ENCODE peak calls at places on chromosomes 16 and 17, in nine cellular contexts. One of them, this sample, is unnamed.

GRCh38 chr16:81261049-81261648 is 22.7 kb downstream of the BCO1 start:
- DNase-seq in body of pancreas: no peak
- DNase-seq in cardiac muscle cell: peak
- DNase-seq in mammary epithelial cell: no peak
- DNase-seq in IMR-90: no peak
- DNase-seq in foreskin fibroblast: peak
- DNase-seq in fibroblast of lung: no peak
- DNase-seq in uterus: no peak
- DNase-seq in tibial nerve: no peak
- DNase-seq in this sample: peak

GRCh38 chr17:82246040-82246364 is 17.2 kb downstream of the SLC16A3 start:
- DNase-seq in body of pancreas: no peak
- DNase-seq in cardiac muscle cell: no peak
- DNase-seq in mammary epithelial cell: no peak
- DNase-seq in IMR-90: no peak
- DNase-seq in foreskin fibroblast: no peak
- DNase-seq in fibroblast of lung: no peak
- DNase-seq in uterus: no peak
- DNase-seq in tibial nerve: no peak
- DNase-seq in this sample: no peak

GRCh38 chr17:34669511-34669910 is 90.1 kb downstream of the TMEM132E start:
- DNase-seq in body of pancreas: no peak
- DNase-seq in cardiac muscle cell: no peak
- DNase-seq in mammary epithelial cell: no peak
- DNase-seq in IMR-90: no peak
- DNase-seq in foreskin fibroblast: no peak
- DNase-seq in fibroblast of lung: no peak
- DNase-seq in uterus: no peak
- DNase-seq in tibial nerve: no peak
- DNase-seq in this sample: no peak

GRCh38 chr17:62572488-62573469 is 54.7 kb upstream of the MRC2 start:
- DNase-seq in body of pancreas: no peak
- DNase-seq in cardiac muscle cell: peak
- DNase-seq in mammary epithelial cell: no peak
- DNase-seq in IMR-90: peak
- DNase-seq in foreskin fibroblast: peak
- DNase-seq in fibroblast of lung: peak
- DNase-seq in uterus: no peak
- DNase-seq in tibial nerve: no peak
- DNase-seq in this sample: no peak

GRCh38 chr16:21950782-21951521 is 2.2 kb upstream of the UQCRC2 start:
- DNase-seq in body of pancreas: peak
- DNase-seq in cardiac muscle cell: peak
- DNase-seq in mammary epithelial cell: peak
- DNase-seq in IMR-90: peak
- DNase-seq in foreskin fibroblast: peak
- DNase-seq in fibroblast of lung: peak
- DNase-seq in uterus: no peak
- DNase-seq in tibial nerve: no peak
- DNase-seq in this sample: peak

GRCh38 chr17:59851431-59852375 is 41.0 kb downstream of the TUBD1 start:
- DNase-seq in body of pancreas: peak
- DNase-seq in cardiac muscle cell: peak
- DNase-seq in mammary epithelial cell: peak
- DNase-seq in IMR-90: peak
- DNase-seq in foreskin fibroblast: peak
- DNase-seq in fibroblast of lung: peak
- DNase-seq in uterus: peak
- DNase-seq in tibial nerve: no peak
- DNase-seq in this sample: peak

GRCh38 chr17:45060382-45060823 is 714 bp upstream of the NMT1 start:
- DNase-seq in body of pancreas: no peak
- DNase-seq in cardiac muscle cell: no peak
- DNase-seq in mammary epithelial cell: no peak
- DNase-seq in IMR-90: no peak
- DNase-seq in foreskin fibroblast: no peak
- DNase-seq in fibroblast of lung: no peak
- DNase-seq in uterus: no peak
- DNase-seq in tibial nerve: no peak
- DNase-seq in this sample: no peak

GRCh38 chr17:72121164-72122001 is 563 bp downstream of the SOX9 start:
- DNase-seq in body of pancreas: peak
- DNase-seq in cardiac muscle cell: peak
- DNase-seq in mammary epithelial cell: peak
- DNase-seq in IMR-90: peak
- DNase-seq in foreskin fibroblast: peak
- DNase-seq in fibroblast of lung: peak
- DNase-seq in uterus: no peak
- DNase-seq in tibial nerve: no peak
- DNase-seq in this sample: peak

GRCh38 chr17:38747385-38748328 is 479 bp downstream of the PCGF2 start:
- DNase-seq in body of pancreas: peak
- DNase-seq in cardiac muscle cell: peak
- DNase-seq in mammary epithelial cell: peak
- DNase-seq in IMR-90: no peak
- DNase-seq in foreskin fibroblast: peak
- DNase-seq in fibroblast of lung: no peak
- DNase-seq in uterus: peak
- DNase-seq in tibial nerve: no peak
- DNase-seq in this sample: no peak

GRCh38 chr17:82235775-82236141 is 6.9 kb downstream of the SLC16A3 start:
- DNase-seq in body of pancreas: no peak
- DNase-seq in cardiac muscle cell: no peak
- DNase-seq in mammary epithelial cell: peak
- DNase-seq in IMR-90: no peak
- DNase-seq in foreskin fibroblast: no peak
- DNase-seq in fibroblast of lung: peak
- DNase-seq in uterus: no peak
- DNase-seq in tibial nerve: no peak
- DNase-seq in this sample: no peak

GRCh38 chr17:76268015-76268749 is 3.0 kb downstream of the UBALD2 start:
- DNase-seq in body of pancreas: peak
- DNase-seq in cardiac muscle cell: peak
- DNase-seq in mammary epithelial cell: peak
- DNase-seq in IMR-90: peak
- DNase-seq in foreskin fibroblast: peak
- DNase-seq in fibroblast of lung: peak
- DNase-seq in uterus: peak
- DNase-seq in tibial nerve: peak
- DNase-seq in this sample: peak

GRCh38 chr16:25171390-25171789 is 45.4 kb upstream of the AQP8 start:
- DNase-seq in body of pancreas: peak
- DNase-seq in cardiac muscle cell: no peak
- DNase-seq in mammary epithelial cell: no peak
- DNase-seq in IMR-90: no peak
- DNase-seq in foreskin fibroblast: no peak
- DNase-seq in fibroblast of lung: no peak
- DNase-seq in uterus: no peak
- DNase-seq in tibial nerve: no peak
- DNase-seq in this sample: no peak

GRCh38 chr16:11045846-11046245 is 101.5 kb downstream of the CLEC16A start:
- DNase-seq in body of pancreas: no peak
- DNase-seq in cardiac muscle cell: peak
- DNase-seq in mammary epithelial cell: no peak
- DNase-seq in IMR-90: peak
- DNase-seq in foreskin fibroblast: peak
- DNase-seq in fibroblast of lung: peak
- DNase-seq in uterus: no peak
- DNase-seq in tibial nerve: no peak
- DNase-seq in this sample: no peak

GRCh38 chr17:77541995-77542394 is 401.2 kb downstream of the SEC14L1 start:
- DNase-seq in body of pancreas: no peak
- DNase-seq in cardiac muscle cell: peak
- DNase-seq in mammary epithelial cell: no peak
- DNase-seq in IMR-90: no peak
- DNase-seq in foreskin fibroblast: no peak
- DNase-seq in fibroblast of lung: no peak
- DNase-seq in uterus: no peak
- DNase-seq in tibial nerve: no peak
- DNase-seq in this sample: no peak

GRCh38 chr16:86590501-86591144 is 12.3 kb downstream of the FOXL1 start:
- DNase-seq in body of pancreas: no peak
- DNase-seq in cardiac muscle cell: peak
- DNase-seq in mammary epithelial cell: peak
- DNase-seq in IMR-90: peak
- DNase-seq in foreskin fibroblast: peak
- DNase-seq in fibroblast of lung: peak
- DNase-seq in uterus: no peak
- DNase-seq in tibial nerve: no peak
- DNase-seq in this sample: peak

GRCh38 chr17:74459622-74460021 is 6.8 kb upstream of the CD300A start:
- DNase-seq in body of pancreas: no peak
- DNase-seq in cardiac muscle cell: no peak
- DNase-seq in mammary epithelial cell: no peak
- DNase-seq in IMR-90: no peak
- DNase-seq in foreskin fibroblast: no peak
- DNase-seq in fibroblast of lung: no peak
- DNase-seq in uterus: no peak
- DNase-seq in tibial nerve: no peak
- DNase-seq in this sample: no peak

GRCh38 chr17:1592751-1593629 is 30.4 kb upstream of the PITPNA start:
- DNase-seq in body of pancreas: no peak
- DNase-seq in cardiac muscle cell: no peak
- DNase-seq in mammary epithelial cell: no peak
- DNase-seq in IMR-90: no peak
- DNase-seq in foreskin fibroblast: no peak
- DNase-seq in fibroblast of lung: no peak
- DNase-seq in uterus: no peak
- DNase-seq in tibial nerve: no peak
- DNase-seq in this sample: no peak

GRCh38 chr16:12904041-12904671 is 2.8 kb downstream of the SHISA9 start:
- DNase-seq in body of pancreas: no peak
- DNase-seq in cardiac muscle cell: no peak
- DNase-seq in mammary epithelial cell: no peak
- DNase-seq in IMR-90: no peak
- DNase-seq in foreskin fibroblast: no peak
- DNase-seq in fibroblast of lung: no peak
- DNase-seq in uterus: no peak
- DNase-seq in tibial nerve: no peak
- DNase-seq in this sample: no peak

DNA sequence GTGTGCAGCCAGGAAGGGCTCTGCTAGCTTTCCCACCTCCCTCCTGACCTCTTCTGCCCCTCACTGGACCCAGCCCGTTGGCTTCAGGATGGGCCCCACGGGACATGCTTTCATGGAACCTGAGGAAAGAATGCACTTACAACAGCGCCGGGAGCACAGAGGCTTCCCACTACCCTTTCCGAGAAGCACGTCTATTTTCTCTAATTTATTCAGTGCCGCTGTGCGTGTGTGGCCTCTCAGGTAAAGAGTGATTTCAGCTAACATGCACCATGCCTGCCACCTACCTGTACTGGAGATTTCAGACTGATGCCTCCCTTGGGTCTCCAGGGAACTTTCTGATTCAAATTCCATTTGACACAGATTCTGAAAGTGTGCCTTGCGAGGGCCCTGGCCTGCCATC is 140.1 kb downstream of the CYLD start:
- DNase-seq in body of pancreas: no peak
- DNase-seq in cardiac muscle cell: no peak
- DNase-seq in mammary epithelial cell: no peak
- DNase-seq in IMR-90: no peak
- DNase-seq in foreskin fibroblast: no peak
- DNase-seq in fibroblast of lung: no peak
- DNase-seq in uterus: no peak
- DNase-seq in tibial nerve: no peak
- DNase-seq in this sample: no peak
- H3K4me3 ChIP-seq in body of pancreas: no peak
- H3K4me3 ChIP-seq in cardiac muscle cell: no peak
- H3K4me3 ChIP-seq in mammary epithelial cell: no peak
- H3K4me3 ChIP-seq in IMR-90: no peak
- H3K4me3 ChIP-seq in foreskin fibroblast: no peak
- H3K4me3 ChIP-seq in fibroblast of lung: no peak
- H3K4me3 ChIP-seq in uterus: no peak
- H3K4me3 ChIP-seq in tibial nerve: no peak
- H3K4me3 ChIP-seq in this sample: no peak

DNA sequence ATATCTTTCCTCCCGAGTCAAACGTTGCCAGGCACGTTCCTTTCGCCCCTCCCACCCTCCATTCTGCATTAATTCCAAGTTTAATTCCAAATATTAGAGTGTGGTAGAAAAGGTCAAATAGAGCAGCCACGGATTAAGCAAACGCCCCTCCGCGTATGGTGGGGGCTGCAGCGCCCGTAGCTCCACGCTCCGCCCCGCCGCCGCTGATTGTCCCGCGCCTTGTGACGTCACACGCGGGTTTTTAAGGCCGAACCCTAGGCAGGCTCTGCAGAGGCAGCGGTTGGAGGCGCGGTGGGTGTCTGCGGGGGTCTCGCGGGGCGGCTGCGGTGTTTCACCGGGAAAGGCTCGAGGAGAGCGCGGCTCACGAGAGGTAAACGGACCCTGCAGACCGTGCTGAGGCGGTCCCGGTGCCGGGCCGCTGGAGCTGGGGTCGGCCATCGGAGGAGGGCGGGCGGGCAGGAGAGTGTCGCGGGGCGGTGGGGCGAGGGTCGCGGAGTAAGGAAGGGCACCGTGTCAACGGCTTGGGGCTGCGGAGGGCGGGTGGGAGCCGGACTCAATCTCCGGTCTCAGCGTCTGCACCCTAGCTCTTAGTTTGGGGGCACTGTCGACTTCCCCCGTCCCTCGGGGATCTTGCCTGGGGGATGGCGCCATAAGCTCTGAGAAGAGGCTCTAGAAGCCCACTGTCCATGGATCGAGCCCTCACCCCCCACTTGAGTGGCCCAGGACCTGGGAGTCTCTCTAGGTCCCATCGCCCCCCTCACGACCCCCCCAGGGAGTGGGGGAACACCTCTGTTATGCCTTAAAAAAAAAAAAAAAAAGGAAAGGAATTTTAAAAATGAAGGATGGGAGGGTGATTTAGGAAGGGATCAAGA is at the start of gene ARL4D:
- DNase-seq in body of pancreas: peak
- DNase-seq in cardiac muscle cell: peak
- DNase-seq in mammary epithelial cell: peak
- DNase-seq in IMR-90: peak
- DNase-seq in foreskin fibroblast: peak
- DNase-seq in fibroblast of lung: peak
- DNase-seq in uterus: peak
- DNase-seq in tibial nerve: peak
- DNase-seq in this sample: peak
- TF ChIP-seq CTCF in body of pancreas: no peak
- TF ChIP-seq CTCF in cardiac muscle cell: no peak
- TF ChIP-seq CTCF in mammary epithelial cell: no peak
- TF ChIP-seq CTCF in IMR-90: no peak
- TF ChIP-seq CTCF in foreskin fibroblast: no peak
- TF ChIP-seq CTCF in fibroblast of lung: no peak
- TF ChIP-seq CTCF in uterus: no peak
- TF ChIP-seq CTCF in tibial nerve: no peak
- TF ChIP-seq CTCF in this sample: no peak

GRCh38 chr16:79213214-79213613 is 387.3 kb downstream of the MAF start:
- DNase-seq in body of pancreas: no peak
- DNase-seq in cardiac muscle cell: no peak
- DNase-seq in mammary epithelial cell: no peak
- DNase-seq in IMR-90: no peak
- DNase-seq in foreskin fibroblast: no peak
- DNase-seq in fibroblast of lung: no peak
- DNase-seq in uterus: no peak
- DNase-seq in tibial nerve: no peak
- DNase-seq in this sample: no peak
- H3K4me3 ChIP-seq in body of pancreas: no peak
- H3K4me3 ChIP-seq in cardiac muscle cell: no peak
- H3K4me3 ChIP-seq in mammary epithelial cell: no peak
- H3K4me3 ChIP-seq in IMR-90: no peak
- H3K4me3 ChIP-seq in foreskin fibroblast: no peak
- H3K4me3 ChIP-seq in fibroblast of lung: no peak
- H3K4me3 ChIP-seq in uterus: no peak
- H3K4me3 ChIP-seq in tibial nerve: no peak
- H3K4me3 ChIP-seq in this sample: no peak

GRCh38 chr17:40329981-40330794 is 21.2 kb downstream of the RARA start:
- DNase-seq in body of pancreas: peak
- DNase-seq in cardiac muscle cell: no peak
- DNase-seq in mammary epithelial cell: no peak
- DNase-seq in IMR-90: no peak
- DNase-seq in foreskin fibroblast: no peak
- DNase-seq in fibroblast of lung: no peak
- DNase-seq in uterus: no peak
- DNase-seq in tibial nerve: no peak
- DNase-seq in this sample: no peak
- TF ChIP-seq CTCF in body of pancreas: no peak
- TF ChIP-seq CTCF in cardiac muscle cell: no peak
- TF ChIP-seq CTCF in mammary epithelial cell: no peak
- TF ChIP-seq CTCF in IMR-90: no peak
- TF ChIP-seq CTCF in foreskin fibroblast: no peak
- TF ChIP-seq CTCF in fibroblast of lung: no peak
- TF ChIP-seq CTCF in uterus: no peak
- TF ChIP-seq CTCF in tibial nerve: no peak
- TF ChIP-seq CTCF in this sample: no peak